ENCODE peak calls at places on chromosome 17, in six cellular contexts. A is RWPE1, M is NCI-H2081, Y is caudate nucleus, W is T-helper 1 cell, O is breast epithelium. F is an unnamed sample.

GRCh38 chr17:39270923-39271322 is 45.2 kb upstream of the STAC2 start:
- DNase-seq in A (peak), M (peak), Y (no peak), W (no peak), O (no peak), F (no peak)

GRCh38 chr17:80212962-80213650 is 7.0 kb downstream of the SGSH start:
- DNase-seq in A (no peak), M (no peak), Y (no peak), W (no peak), O (no peak), F (no peak)

GRCh38 chr17:28612936-28613872 is 781 bp downstream of the RSKR start:
- DNase-seq in A (no peak), M (no peak), Y (no peak), W (peak), O (no peak), F (peak)

GRCh38 chr17:37779554-37779953 is 34.7 kb upstream of the HNF1B start:
- DNase-seq in A (peak), M (peak), Y (no peak), W (no peak), O (no peak), F (no peak)

GRCh38 chr17:13480877-13481276 is 120.9 kb downstream of the HS3ST3A1 start:
- DNase-seq in A (no peak), M (no peak), Y (no peak), W (no peak), O (no peak), F (no peak)

GRCh38 chr17:59513934-59514841 is 51.2 kb upstream of the DHX40 start:
- DNase-seq in A (no peak), M (peak), Y (peak), W (no peak), O (peak), F (peak)

GRCh38 chr17:82720204-82720603 is 3.7 kb downstream of the FN3KRP start:
- DNase-seq in A (no peak), M (no peak), Y (no peak), W (no peak), O (no peak), F (no peak)

GRCh38 chr17:32020943-32021617 is 13.9 kb downstream of the LRRC37B start:
- DNase-seq in A (no peak), M (no peak), Y (peak), W (no peak), O (peak), F (no peak)

GRCh38 chr17:66904760-66905637 is 59.5 kb upstream of the CACNG4 start:
- DNase-seq in A (peak), M (peak), Y (no peak), W (no peak), O (peak), F (peak)

GRCh38 chr17:50594040-50594618 is 33.6 kb downstream of the CACNA1G start:
- DNase-seq in A (no peak), M (no peak), Y (no peak), W (no peak), O (no peak), F (no peak)

GRCh38 chr17:59783221-59784016 is 76.0 kb downstream of the VMP1 start:
- DNase-seq in A (peak), M (no peak), Y (no peak), W (no peak), O (no peak), F (no peak)

GRCh38 chr17:67557921-67558320 is 159.8 kb upstream of the NOL11 start:
- DNase-seq in A (no peak), M (no peak), Y (no peak), W (no peak), O (no peak), F (no peak)

F was measured in stomach.